ENCODE peak calls at places on chromosome 12, in ten cellular contexts. O, F, R, Y, H, S, C, W, G and Q are unnamed samples. For H3K36me3, the result is how much of the 10 kb centered on the place peaks cover.

GRCh38 chr12:7479784-7480183 is 23.8 kb downstream of the CD163 start:
- DNase-seq in O (no peak), F (no peak), R (no peak), Y (no peak), H (no peak), S (no peak), C (no peak), W (no peak), G (no peak), Q (no peak)

GRCh38 chr12:67237231-67237630 is 31.9 kb upstream of the CAND1 start:
- DNase-seq in O (peak), F (no peak), R (no peak), Y (no peak), H (no peak), S (no peak), C (no peak), W (no peak), G (no peak), Q (no peak)

GRCh38 chr12:84856156-84856900 is 56.3 kb downstream of the SLC6A15 start:
- DNase-seq in O (no peak), F (no peak), R (no peak), Y (no peak), H (no peak), S (no peak), C (no peak), W (no peak), G (no peak), Q (no peak)

GRCh38 chr12:6114476-6114870 is 10.0 kb downstream of the VWF start:
- DNase-seq in O (no peak), F (no peak), R (no peak), Y (no peak), H (no peak), S (no peak), C (no peak), W (no peak), G (no peak), Q (no peak)

GRCh38 chr12:121581681-121582439 is 1.0 kb upstream of the KDM2B start:
- DNase-seq in O (no peak), F (no peak), R (peak), Y (no peak), H (no peak), S (no peak), C (no peak), W (peak), G (peak), Q (no peak)

GRCh38 chr12:24814379-24815086 is 134.4 kb downstream of the BCAT1 start:
- DNase-seq in O (no peak), F (no peak), R (no peak), Y (no peak), H (no peak), S (peak), C (no peak), W (no peak), G (no peak), Q (no peak)

GRCh38 chr12:28787151-28787550 is 361.9 kb upstream of the FAR2 start:
- DNase-seq in O (no peak), F (no peak), R (peak), Y (no peak), H (no peak), S (no peak), C (no peak), W (no peak), G (no peak), Q (no peak)

GRCh38 chr12:131065279-131065678 is 111.6 kb downstream of the ADGRD1 start:
- DNase-seq in O (no peak), F (no peak), R (no peak), Y (no peak), H (no peak), S (no peak), C (peak), W (no peak), G (no peak), Q (peak)

GRCh38 chr12:5614206-5614605 is 182.3 kb downstream of the NTF3 start:
- DNase-seq in O (no peak), F (no peak), R (peak), Y (no peak), H (no peak), S (no peak), C (no peak), W (no peak), G (no peak), Q (no peak)

GRCh38 chr12:113940929-113941486 is 25.1 kb downstream of the RBM19 start:
- DNase-seq in O (no peak), F (no peak), R (no peak), Y (no peak), H (no peak), S (no peak), C (no peak), W (no peak), G (no peak), Q (no peak)

GRCh38 chr12:64824500-64825142 is at the start of gene TBC1D30:
- DNase-seq in O (no peak), F (peak), R (peak), Y (no peak), H (peak), S (no peak), C (no peak), W (no peak), G (no peak), Q (peak)

GRCh38 chr12:84077692-84078091 is 834.9 kb downstream of the SLC6A15 start:
- DNase-seq in O (no peak), F (no peak), R (peak), Y (no peak), H (no peak), S (no peak), C (no peak), W (no peak), G (no peak), Q (no peak)

GRCh38 chr12:27193854-27194544 is 50.1 kb upstream of the STK38L start:
- DNase-seq in O (no peak), F (peak), R (peak), Y (peak), H (no peak), S (no peak), C (no peak), W (no peak), G (no peak), Q (peak)
- TF ChIP-seq CTCF in O (no peak), F (no peak), R (no peak), Y (no peak), H (no peak), S (no peak), C (no peak), W (no peak), G (no peak), Q (peak)

DNA sequence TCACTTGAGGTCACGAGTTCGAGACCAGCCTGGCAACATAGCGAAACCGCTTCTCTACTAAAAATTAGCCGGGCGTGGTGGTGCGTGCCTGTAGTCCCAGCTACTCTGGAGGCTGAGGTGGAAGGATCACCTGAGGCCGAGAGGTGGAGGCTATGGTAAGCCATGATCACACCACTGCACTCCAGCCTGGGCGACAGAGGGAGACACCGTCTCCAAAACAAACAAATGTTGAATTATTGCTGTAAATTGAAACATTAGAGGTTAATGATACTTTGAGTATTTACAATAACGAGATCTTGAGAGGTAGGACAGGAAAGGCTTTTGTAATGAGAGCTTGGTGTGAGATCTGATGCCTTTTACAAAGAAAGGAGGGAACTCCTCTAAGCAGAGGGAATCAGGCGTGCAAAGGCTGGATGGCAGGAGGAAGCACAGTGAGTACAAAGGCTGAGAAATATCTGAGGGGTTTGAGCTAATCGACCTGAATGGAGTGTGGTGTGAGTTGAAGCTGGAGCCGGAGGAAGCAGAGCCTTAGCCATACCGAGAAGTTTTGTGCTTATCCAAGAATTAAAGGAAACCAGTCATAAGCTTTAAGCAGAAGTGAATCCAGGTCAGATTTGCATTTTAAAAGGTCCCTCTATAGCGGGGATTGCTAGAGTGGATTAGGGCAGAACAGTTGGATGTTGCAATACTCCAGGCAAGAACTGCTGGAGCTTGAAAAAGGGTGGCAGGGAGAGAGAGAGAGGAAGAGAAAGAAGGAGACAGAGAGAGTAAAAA is 1.1 kb downstream of the RHNO1 start:
- DNase-seq in O (no peak), F (no peak), R (peak), Y (no peak), H (no peak), S (no peak), C (no peak), W (no peak), G (no peak), Q (no peak)
- TF ChIP-seq POLR2A in O (no peak), F (no peak), R (no peak), Y (no peak), H (no peak), S (no peak), C (no peak), W (no peak), G (no peak), Q (no peak)

DNA sequence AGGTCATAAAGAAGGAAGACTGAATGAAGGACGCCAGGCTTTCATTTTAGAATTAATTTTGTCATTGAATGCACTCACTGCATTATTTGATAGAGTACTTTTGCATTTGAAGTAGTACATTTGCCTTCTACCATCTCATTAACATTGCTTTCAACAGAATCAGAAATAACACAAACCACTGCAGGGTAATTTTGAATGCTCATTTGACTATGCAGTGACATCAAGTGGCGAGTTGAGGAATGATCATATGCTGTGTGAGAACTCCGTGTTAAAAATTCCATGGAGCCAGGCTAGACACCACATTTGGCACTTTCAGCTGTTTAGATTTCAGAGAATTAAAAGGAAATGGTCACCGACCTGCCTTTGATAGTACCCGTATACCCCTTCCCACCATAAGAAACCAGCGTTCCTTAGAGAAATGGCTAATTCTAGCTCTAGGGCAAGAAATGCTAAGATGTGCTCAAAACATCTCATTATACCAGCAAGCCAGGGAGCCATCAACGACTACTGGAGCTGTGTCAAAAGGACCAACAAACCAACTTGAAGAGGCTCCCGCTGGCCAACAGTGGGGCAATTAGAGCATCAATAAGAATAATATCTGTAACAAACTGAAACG is 16.5 kb downstream of the HEBP1 start:
- DNase-seq in O (peak), F (no peak), R (peak), Y (no peak), H (peak), S (no peak), C (no peak), W (no peak), G (peak), Q (peak)
- H3K36me3 ChIP-seq in O (under half), F (under half), R (under half), Y (under half), H (under half), S (under half), C (under half), W (under half), G (under half), Q (under half)

DNA sequence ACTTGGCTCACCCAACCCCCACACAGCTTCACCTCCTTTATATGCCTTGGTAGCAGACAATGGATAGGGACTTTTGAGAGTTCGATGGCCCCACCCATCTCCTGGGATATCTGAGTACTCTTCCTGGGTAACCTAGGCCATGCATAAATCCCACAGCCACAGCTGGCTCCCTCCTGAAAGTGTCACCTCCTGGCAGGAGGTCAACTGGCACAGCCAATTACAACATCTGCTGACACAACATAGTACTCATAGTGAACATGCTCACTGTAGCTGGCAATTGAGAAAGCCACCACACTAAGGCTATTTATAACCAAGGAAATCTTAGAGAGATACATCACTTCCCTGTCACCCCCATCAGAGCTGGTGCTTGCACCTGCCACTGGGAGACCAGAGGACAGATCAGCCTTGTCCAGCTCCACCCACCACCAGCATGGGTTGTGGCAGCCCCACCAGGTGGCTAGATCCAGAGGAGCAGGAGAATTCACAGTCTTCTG is 410.0 kb downstream of the SYT1 start:
- DNase-seq in O (no peak), F (no peak), R (no peak), Y (no peak), H (no peak), S (no peak), C (no peak), W (no peak), G (no peak), Q (no peak)
- TF ChIP-seq CTCF in O (no peak), F (no peak), R (no peak), Y (no peak), H (no peak), S (no peak), C (no peak), W (no peak), G (no peak), Q (no peak)

DNA sequence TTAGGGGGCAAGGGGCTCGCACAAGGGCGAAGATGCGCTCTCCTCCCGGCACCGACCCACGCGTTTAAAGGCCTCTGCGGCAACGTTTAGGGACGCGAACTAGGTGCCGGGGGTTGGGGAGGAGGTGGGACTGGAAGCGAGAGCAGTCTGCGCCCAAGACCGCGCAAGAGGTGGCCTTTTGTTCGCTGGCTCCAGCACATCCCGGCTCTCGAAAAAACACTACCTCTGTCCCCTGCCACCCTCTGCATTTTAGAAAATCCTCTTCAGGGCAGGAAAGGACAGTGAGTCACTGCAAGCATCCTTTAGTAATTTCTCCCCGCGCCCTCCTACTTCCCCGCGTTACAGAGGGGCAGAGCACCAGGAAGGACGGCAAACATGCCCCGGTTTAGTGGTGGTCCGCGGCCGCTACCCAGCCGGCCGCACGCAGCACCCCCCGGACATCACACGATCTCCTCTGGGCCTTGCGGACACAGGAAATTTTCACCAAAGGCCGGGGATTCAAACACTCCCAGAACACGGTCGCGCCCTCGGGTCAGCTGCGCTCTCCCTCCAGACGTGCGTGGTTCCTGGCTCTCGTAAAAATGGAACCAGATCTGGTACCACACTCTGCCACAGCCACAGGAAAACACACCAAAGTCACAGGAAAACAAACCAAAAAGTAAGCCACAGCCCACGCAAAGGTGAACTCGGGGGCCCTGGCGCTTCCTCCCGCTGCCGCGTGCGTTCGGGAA is 1.1 kb downstream of the SLC38A1 start:
- DNase-seq in O (no peak), F (peak), R (peak), Y (no peak), H (no peak), S (no peak), C (no peak), W (no peak), G (peak), Q (peak)
- TF ChIP-seq POLR2A in O (no peak), F (no peak), R (peak), Y (no peak), H (no peak), S (peak), C (no peak), W (no peak), G (no peak), Q (no peak)